ENCODE peak calls at places on chromosomes 11 and 22, in ten cellular contexts. U, O, E, V, Z, B, C, D, L and Y are unnamed samples.

GRCh38 chr11:35138949-35139881 is at the start of gene CD44:
- DNase-seq in U (peak; percentile 35), Z (peak; percentile 85), V (peak; percentile 33), L (peak; percentile 79), D (no peak), O (no peak), B (peak; percentile 76), E (peak; percentile 76), C (peak; percentile 85), Y (no peak)

GRCh38 chr11:28176231-28176853 is 68.2 kb downstream of the METTL15 start:
- DNase-seq in D (no peak), V (no peak), C (no peak), O (no peak), L (no peak), B (no peak), Z (peak; percentile 72), U (no peak), E (peak; percentile 3), Y (no peak)

GRCh38 chr22:29621761-29622526 is 18.5 kb downstream of the NF2 start:
- DNase-seq in V (no peak), C (peak; percentile 78), U (no peak), E (peak; percentile 81), Z (peak; percentile 98), B (no peak), L (no peak), D (no peak), O (no peak), Y (no peak)

GRCh38 chr11:45021001-45021400 is 70.3 kb upstream of the TP53I11 start:
- DNase-seq in E (no peak), C (peak; percentile 40), Z (peak; percentile 11), B (no peak), U (no peak), L (no peak), O (no peak), D (no peak), V (no peak), Y (no peak)

GRCh38 chr11:122850076-122850631 is 11.9 kb downstream of the CRTAM start:
- DNase-seq in U (no peak), V (no peak), O (no peak), L (no peak), C (peak; percentile 42), B (no peak), D (no peak), Z (peak; percentile 68), E (no peak), Y (no peak)

GRCh38 chr11:78295347-78295746 is 106.6 kb downstream of the USP35 start:
- DNase-seq in Z (no peak), L (no peak), U (no peak), E (no peak), V (no peak), D (no peak), O (no peak), C (no peak), B (no peak), Y (no peak)

GRCh38 chr11:70205049-70205725 is 2.1 kb downstream of the FADD start:
- DNase-seq in Z (peak; percentile 20), U (no peak), O (no peak), D (no peak), L (no peak), V (no peak), E (no peak), C (peak; percentile 28), B (no peak), Y (no peak)

GRCh38 chr22:22235564-22235963 is 9.0 kb upstream of the VPREB1 start:
- DNase-seq in Z (no peak), L (peak; percentile 72), O (no peak), U (no peak), V (peak; percentile 0), D (peak; percentile 45), B (peak; percentile 37), E (no peak), C (peak; percentile 11), Y (no peak)